ENCODE peak calls at places on chromosomes 4 and X, in eight cellular contexts. One of them, this sample, is unnamed. For H3K9me3, the result is how much of the 10 kb centered on the place peaks cover.

GRCh38 chrX:16320765-16321355 is 153.6 kb downstream of the MAGEB17 start:
- DNase-seq in vagina: no peak
- DNase-seq in mesenchymal stem cell: peak
- DNase-seq in left ventricle myocardium inferior: no peak
- DNase-seq in pancreas: no peak
- DNase-seq in neural progenitor cell: no peak
- DNase-seq in lower lobe of right lung: no peak
- DNase-seq in stomach: no peak
- DNase-seq in this sample: no peak

GRCh38 chrX:15158350-15158735 is 111.5 kb downstream of the ASB9 start:
- DNase-seq in vagina: no peak
- DNase-seq in mesenchymal stem cell: no peak
- DNase-seq in left ventricle myocardium inferior: no peak
- DNase-seq in pancreas: no peak
- DNase-seq in neural progenitor cell: no peak
- DNase-seq in lower lobe of right lung: no peak
- DNase-seq in stomach: no peak
- DNase-seq in this sample: no peak

GRCh38 chr4:113276448-113277158 is 227.2 kb downstream of the ANK2 start:
- DNase-seq in vagina: no peak
- DNase-seq in mesenchymal stem cell: no peak
- DNase-seq in left ventricle myocardium inferior: no peak
- DNase-seq in pancreas: no peak
- DNase-seq in neural progenitor cell: no peak
- DNase-seq in lower lobe of right lung: no peak
- DNase-seq in stomach: no peak
- DNase-seq in this sample: no peak

GRCh38 chr4:123744664-123745290 is 348.2 kb downstream of the SPRY1 start:
- DNase-seq in vagina: no peak
- DNase-seq in mesenchymal stem cell: no peak
- DNase-seq in left ventricle myocardium inferior: peak
- DNase-seq in pancreas: no peak
- DNase-seq in neural progenitor cell: no peak
- DNase-seq in lower lobe of right lung: no peak
- DNase-seq in stomach: no peak
- DNase-seq in this sample: no peak

GRCh38 chr4:83548151-83548905 is 12.4 kb downstream of the GPAT3 start:
- DNase-seq in vagina: no peak
- DNase-seq in mesenchymal stem cell: peak
- DNase-seq in left ventricle myocardium inferior: peak
- DNase-seq in pancreas: peak
- DNase-seq in neural progenitor cell: no peak
- DNase-seq in lower lobe of right lung: peak
- DNase-seq in stomach: peak
- DNase-seq in this sample: peak

GRCh38 chr4:183349673-183350072 is 27.4 kb upstream of the CLDN24 start:
- DNase-seq in vagina: no peak
- DNase-seq in mesenchymal stem cell: peak
- DNase-seq in left ventricle myocardium inferior: no peak
- DNase-seq in pancreas: no peak
- DNase-seq in neural progenitor cell: no peak
- DNase-seq in lower lobe of right lung: no peak
- DNase-seq in stomach: no peak
- DNase-seq in this sample: no peak

GRCh38 chr4:135277116-135277979 is 1075.8 kb upstream of the PABPC4L start:
- DNase-seq in vagina: no peak
- DNase-seq in mesenchymal stem cell: peak
- DNase-seq in left ventricle myocardium inferior: no peak
- DNase-seq in pancreas: no peak
- DNase-seq in neural progenitor cell: no peak
- DNase-seq in lower lobe of right lung: no peak
- DNase-seq in stomach: no peak
- DNase-seq in this sample: no peak

GRCh38 chr4:79042079-79042674 is 102.9 kb upstream of the PAQR3 start:
- DNase-seq in vagina: no peak
- DNase-seq in mesenchymal stem cell: peak
- DNase-seq in left ventricle myocardium inferior: no peak
- DNase-seq in pancreas: no peak
- DNase-seq in neural progenitor cell: peak
- DNase-seq in lower lobe of right lung: no peak
- DNase-seq in stomach: no peak
- DNase-seq in this sample: no peak

GRCh38 chr4:46124773-46125172 is 919 bp upstream of the GABRG1 start:
- DNase-seq in vagina: no peak
- DNase-seq in mesenchymal stem cell: no peak
- DNase-seq in left ventricle myocardium inferior: no peak
- DNase-seq in pancreas: no peak
- DNase-seq in neural progenitor cell: peak
- DNase-seq in lower lobe of right lung: peak
- DNase-seq in stomach: no peak
- DNase-seq in this sample: no peak

GRCh38 chr4:107034091-107034698 is 1.9 kb downstream of the DKK2 start:
- DNase-seq in vagina: no peak
- DNase-seq in mesenchymal stem cell: peak
- DNase-seq in left ventricle myocardium inferior: no peak
- DNase-seq in pancreas: no peak
- DNase-seq in neural progenitor cell: peak
- DNase-seq in lower lobe of right lung: no peak
- DNase-seq in stomach: no peak
- DNase-seq in this sample: peak

GRCh38 chrX:105876658-105877057 is 54.3 kb downstream of the NRK start:
- DNase-seq in vagina: no peak
- DNase-seq in mesenchymal stem cell: peak
- DNase-seq in left ventricle myocardium inferior: no peak
- DNase-seq in pancreas: no peak
- DNase-seq in neural progenitor cell: peak
- DNase-seq in lower lobe of right lung: no peak
- DNase-seq in stomach: no peak
- DNase-seq in this sample: no peak

GRCh38 chr4:76334885-76335284 is 28.4 kb downstream of the STBD1 start:
- DNase-seq in vagina: no peak
- DNase-seq in mesenchymal stem cell: no peak
- DNase-seq in left ventricle myocardium inferior: no peak
- DNase-seq in pancreas: no peak
- DNase-seq in neural progenitor cell: no peak
- DNase-seq in lower lobe of right lung: no peak
- DNase-seq in stomach: no peak
- DNase-seq in this sample: no peak

GRCh38 chr4:183321079-183321478 is 1.0 kb upstream of the CLDN22 start:
- DNase-seq in vagina: no peak
- DNase-seq in mesenchymal stem cell: no peak
- DNase-seq in left ventricle myocardium inferior: no peak
- DNase-seq in pancreas: no peak
- DNase-seq in neural progenitor cell: no peak
- DNase-seq in lower lobe of right lung: no peak
- DNase-seq in stomach: no peak
- DNase-seq in this sample: no peak

GRCh38 chr4:68278045-68278444 is 32.6 kb upstream of the TMPRSS11B start:
- DNase-seq in vagina: no peak
- DNase-seq in mesenchymal stem cell: no peak
- DNase-seq in left ventricle myocardium inferior: no peak
- DNase-seq in pancreas: no peak
- DNase-seq in neural progenitor cell: no peak
- DNase-seq in lower lobe of right lung: no peak
- DNase-seq in stomach: no peak
- DNase-seq in this sample: no peak

GRCh38 chrX:19388064-19388679 is 44.4 kb downstream of the PDHA1 start:
- DNase-seq in vagina: no peak
- DNase-seq in mesenchymal stem cell: no peak
- DNase-seq in left ventricle myocardium inferior: no peak
- DNase-seq in pancreas: no peak
- DNase-seq in neural progenitor cell: no peak
- DNase-seq in lower lobe of right lung: no peak
- DNase-seq in stomach: no peak
- DNase-seq in this sample: no peak

DNA sequence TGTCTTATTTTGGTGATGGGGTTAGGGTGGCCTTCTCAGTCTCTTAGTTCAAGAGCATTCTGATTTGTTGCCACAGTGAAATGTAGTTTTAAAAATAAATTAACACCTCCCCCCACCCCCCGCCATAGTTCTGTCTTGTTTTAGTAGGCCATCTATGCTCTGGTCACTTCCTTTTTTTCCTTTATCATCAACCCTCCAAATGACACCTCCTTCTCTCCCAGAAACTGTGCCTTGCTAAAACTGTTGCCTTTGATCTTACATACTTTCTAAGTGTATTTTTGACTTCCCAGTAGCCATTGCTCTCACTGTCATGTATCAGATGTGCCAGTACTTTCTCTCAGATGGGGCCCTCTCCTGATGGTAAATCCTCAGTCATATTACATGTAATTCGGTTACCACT is 14.5 kb upstream of the NDUFC1 start:
- DNase-seq in vagina: no peak
- DNase-seq in mesenchymal stem cell: no peak
- DNase-seq in left ventricle myocardium inferior: no peak
- DNase-seq in pancreas: no peak
- DNase-seq in neural progenitor cell: no peak
- DNase-seq in lower lobe of right lung: no peak
- DNase-seq in stomach: no peak
- DNase-seq in this sample: no peak
- H3K9me3 ChIP-seq in vagina: under half
- H3K9me3 ChIP-seq in mesenchymal stem cell: under half
- H3K9me3 ChIP-seq in left ventricle myocardium inferior: under half
- H3K9me3 ChIP-seq in pancreas: under half
- H3K9me3 ChIP-seq in neural progenitor cell: under half
- H3K9me3 ChIP-seq in lower lobe of right lung: under half
- H3K9me3 ChIP-seq in stomach: under half
- H3K9me3 ChIP-seq in this sample: under half

GRCh38 chrX:65677954-65678469 is 10.6 kb downstream of the MSN start:
- DNase-seq in vagina: no peak
- DNase-seq in mesenchymal stem cell: peak
- DNase-seq in left ventricle myocardium inferior: no peak
- DNase-seq in pancreas: no peak
- DNase-seq in neural progenitor cell: no peak
- DNase-seq in lower lobe of right lung: no peak
- DNase-seq in stomach: no peak
- DNase-seq in this sample: peak
- H3K4me3 ChIP-seq in vagina: no peak
- H3K4me3 ChIP-seq in mesenchymal stem cell: no peak
- H3K4me3 ChIP-seq in left ventricle myocardium inferior: peak
- H3K4me3 ChIP-seq in pancreas: no peak
- H3K4me3 ChIP-seq in neural progenitor cell: no peak
- H3K4me3 ChIP-seq in lower lobe of right lung: no peak
- H3K4me3 ChIP-seq in stomach: no peak
- H3K4me3 ChIP-seq in this sample: no peak

DNA sequence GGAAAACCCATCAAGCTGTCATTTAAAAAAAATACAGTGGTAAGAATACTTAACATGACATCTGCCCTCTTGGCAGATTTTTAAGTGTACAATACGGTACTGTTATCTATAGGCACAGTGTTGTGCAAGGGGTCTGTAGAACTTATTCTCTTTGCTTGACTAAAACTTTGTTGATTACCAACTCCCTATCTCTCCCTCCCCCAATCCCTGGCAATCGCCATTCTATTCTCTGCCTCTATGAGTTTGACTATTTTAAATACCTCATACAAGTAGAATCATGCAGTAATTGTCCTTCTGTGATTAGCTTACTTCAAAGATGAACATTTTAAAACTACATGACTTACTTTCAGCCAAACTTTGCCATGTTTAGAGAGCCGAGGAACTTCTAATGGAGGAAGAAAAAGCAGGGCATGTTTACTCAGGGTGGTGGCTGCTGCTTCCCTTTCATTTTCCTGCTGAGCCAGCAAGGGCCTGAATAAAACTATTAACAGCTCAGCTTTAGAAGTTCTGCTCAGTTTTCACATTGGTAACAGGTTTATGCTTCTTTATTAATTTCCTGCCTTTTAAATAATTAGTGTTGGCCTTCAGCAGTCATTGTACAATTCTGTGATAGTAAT is 62.3 kb downstream of the APOO start:
- DNase-seq in vagina: no peak
- DNase-seq in mesenchymal stem cell: peak
- DNase-seq in left ventricle myocardium inferior: no peak
- DNase-seq in pancreas: no peak
- DNase-seq in neural progenitor cell: no peak
- DNase-seq in lower lobe of right lung: no peak
- DNase-seq in stomach: peak
- DNase-seq in this sample: no peak
- H3K27ac ChIP-seq in vagina: peak
- H3K27ac ChIP-seq in mesenchymal stem cell: no peak
- H3K27ac ChIP-seq in left ventricle myocardium inferior: peak
- H3K27ac ChIP-seq in pancreas: no peak
- H3K27ac ChIP-seq in neural progenitor cell: peak
- H3K27ac ChIP-seq in lower lobe of right lung: peak
- H3K27ac ChIP-seq in stomach: no peak
- H3K27ac ChIP-seq in this sample: no peak

GRCh38 chr4:8781641-8782040 is 90.0 kb downstream of the HMX1 start:
- DNase-seq in vagina: no peak
- DNase-seq in mesenchymal stem cell: no peak
- DNase-seq in left ventricle myocardium inferior: no peak
- DNase-seq in pancreas: peak
- DNase-seq in neural progenitor cell: no peak
- DNase-seq in lower lobe of right lung: no peak
- DNase-seq in stomach: no peak
- DNase-seq in this sample: no peak

GRCh38 chr4:8779371-8779988 is 92.2 kb downstream of the HMX1 start:
- DNase-seq in vagina: no peak
- DNase-seq in mesenchymal stem cell: no peak
- DNase-seq in left ventricle myocardium inferior: no peak
- DNase-seq in pancreas: peak
- DNase-seq in neural progenitor cell: no peak
- DNase-seq in lower lobe of right lung: no peak
- DNase-seq in stomach: no peak
- DNase-seq in this sample: no peak

GRCh38 chr4:8782135-8782534 is 89.5 kb downstream of the HMX1 start:
- DNase-seq in vagina: no peak
- DNase-seq in mesenchymal stem cell: no peak
- DNase-seq in left ventricle myocardium inferior: no peak
- DNase-seq in pancreas: no peak
- DNase-seq in neural progenitor cell: no peak
- DNase-seq in lower lobe of right lung: no peak
- DNase-seq in stomach: no peak
- DNase-seq in this sample: no peak

GRCh38 chr4:8780086-8780485 is 91.6 kb downstream of the HMX1 start:
- DNase-seq in vagina: no peak
- DNase-seq in mesenchymal stem cell: no peak
- DNase-seq in left ventricle myocardium inferior: no peak
- DNase-seq in pancreas: peak
- DNase-seq in neural progenitor cell: no peak
- DNase-seq in lower lobe of right lung: no peak
- DNase-seq in stomach: no peak
- DNase-seq in this sample: no peak

DNA sequence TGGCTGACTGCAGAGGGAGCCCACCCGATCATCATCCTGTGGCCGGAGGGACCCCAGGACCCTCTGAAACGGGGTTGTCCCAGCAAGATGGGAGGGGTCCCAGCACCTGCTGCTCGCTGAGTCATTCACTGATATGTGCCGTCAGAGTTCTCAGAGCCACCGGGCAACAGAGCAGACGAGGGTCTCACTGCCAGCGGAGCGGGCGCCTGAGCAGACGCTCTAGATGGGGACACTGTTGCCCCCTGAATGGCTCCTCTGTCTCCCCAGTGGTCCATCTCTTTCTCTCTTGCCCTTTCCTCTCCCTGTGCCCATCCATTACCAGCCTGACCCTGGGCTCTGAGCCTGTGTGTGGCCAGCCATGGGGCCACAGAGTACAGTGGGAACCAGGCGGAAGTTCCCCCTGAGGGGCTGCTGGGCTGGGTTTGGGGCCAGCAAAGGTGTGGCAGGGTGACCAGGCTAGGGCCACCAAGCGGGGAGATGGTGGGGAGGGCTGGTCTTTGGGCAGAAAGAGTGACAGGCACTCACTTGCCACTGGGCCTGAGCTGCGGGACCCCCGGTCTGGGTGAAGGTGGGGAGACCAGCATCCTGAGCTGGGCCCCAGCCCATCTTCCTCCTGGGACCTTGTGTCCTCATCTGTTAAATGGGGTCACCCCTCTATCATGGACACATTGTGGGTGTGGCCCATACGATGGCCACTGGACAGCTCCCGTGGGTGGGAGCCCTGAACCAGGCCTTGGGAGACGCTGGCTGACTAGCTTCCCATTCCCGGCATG is 90.9 kb downstream of the HMX1 start:
- DNase-seq in vagina: no peak
- DNase-seq in mesenchymal stem cell: no peak
- DNase-seq in left ventricle myocardium inferior: no peak
- DNase-seq in pancreas: peak
- DNase-seq in neural progenitor cell: no peak
- DNase-seq in lower lobe of right lung: no peak
- DNase-seq in stomach: no peak
- DNase-seq in this sample: no peak
- H3K9me3 ChIP-seq in vagina: under half
- H3K9me3 ChIP-seq in mesenchymal stem cell: under half
- H3K9me3 ChIP-seq in left ventricle myocardium inferior: under half
- H3K9me3 ChIP-seq in pancreas: under half
- H3K9me3 ChIP-seq in neural progenitor cell: under half
- H3K9me3 ChIP-seq in lower lobe of right lung: under half
- H3K9me3 ChIP-seq in stomach: under half
- H3K9me3 ChIP-seq in this sample: under half

This sample was measured in aorta.